ENCODE peak calls at places on chromosomes 7 and 10, in five cellular contexts. C, Q, J, K and F are unnamed samples.
A peak's percentile ranks its signal among the peaks of the same experiment; 100 is the strongest.

GRCh38 chr7:71509381-71509780 is 377.4 kb downstream of the GALNT17 start:
- DNase-seq in C (no peak), Q (no peak), J (no peak), K (no peak), F (no peak)

GRCh38 chr10:68135922-68136718 is 26.8 kb downstream of the MYPN start:
- DNase-seq in C (no peak), Q (no peak), J (peak; percentile 86), K (no peak), F (peak; percentile 75)

GRCh38 chr10:100653957-100654834 is 91.2 kb upstream of the PAX2 start:
- DNase-seq in C (no peak), Q (no peak), J (peak; percentile 35), K (no peak), F (no peak)

GRCh38 chr7:30163231-30163894 is 28.6 kb downstream of the MTURN start:
- DNase-seq in C (no peak), Q (no peak), J (no peak), K (no peak), F (no peak)

GRCh38 chr10:43420369-43421200 is 11.6 kb upstream of the HNRNPF start:
- DNase-seq in C (peak; percentile 73), Q (peak; percentile 79), J (peak; percentile 90), K (peak; percentile 93), F (peak; percentile 98)

GRCh38 chr7:110698576-110698975 is 392.4 kb upstream of the LRRN3 start:
- DNase-seq in C (no peak), Q (no peak), J (no peak), K (no peak), F (no peak)

GRCh38 chr7:46454796-46455195 is 533.7 kb upstream of the IGFBP3 start:
- DNase-seq in C (no peak), Q (no peak), J (peak; percentile 69), K (no peak), F (no peak)

GRCh38 chr10:9091515-9092093 is 1037.1 kb downstream of the GATA3 start:
- DNase-seq in C (no peak), Q (no peak), J (no peak), K (no peak), F (no peak)

GRCh38 chr10:119308089-119308488 is 100.7 kb downstream of the GRK5 start:
- DNase-seq in C (no peak), Q (no peak), J (no peak), K (no peak), F (no peak)